ENCODE peak calls at places on chromosomes 16 and 17, in nine cellular contexts. L is astrocyte; A is thoracic aorta; J is heart right ventricle; N is Jurkat, Clone E6-1; G is fibroblast of pulmonary artery; V is brain microvascular endothelial cell; O is cardiac muscle cell; M is AG04450. Y is an unnamed sample.

GRCh38 chr17:77449373-77449907 is 308.7 kb downstream of the SEC14L1 start:
- DNase-seq in L (no peak), N (no peak), G (no peak), A (no peak), O (no peak), J (no peak), V (no peak), M (no peak), Y (no peak)

GRCh38 chr17:80101160-80101945 is at the start of gene GAA:
- DNase-seq in G (peak; percentile 85), A (no peak), M (no peak), O (peak; percentile 89), N (peak; percentile 69), V (peak; percentile 27), J (peak; percentile 91), L (peak; percentile 47), Y (no peak)

GRCh38 chr17:74126179-74126900 is 77.1 kb upstream of the RPL38 start:
- DNase-seq in M (no peak), G (no peak), V (no peak), J (no peak), A (no peak), L (no peak), N (no peak), O (no peak), Y (no peak)

GRCh38 chr16:27204232-27204915 is 1.0 kb downstream of the KDM8 start:
- DNase-seq in L (no peak), O (no peak), A (no peak), G (no peak), J (no peak), N (no peak), M (no peak), V (no peak), Y (peak; percentile 10)

GRCh38 chr16:80210787-80211186 is 330.0 kb upstream of the DYNLRB2 start:
- DNase-seq in A (no peak), M (no peak), N (no peak), V (no peak), O (no peak), J (peak; percentile 44), L (no peak), G (no peak), Y (no peak)

GRCh38 chr16:82199209-82199608 is 29.2 kb upstream of the MPHOSPH6 start:
- DNase-seq in G (peak; percentile 35), N (no peak), O (peak; percentile 24), A (no peak), V (no peak), L (peak; percentile 1), J (no peak), M (no peak), Y (no peak)

GRCh38 chr17:173064-173911 is 8.2 kb downstream of the DOC2B start:
- DNase-seq in N (no peak), M (no peak), J (no peak), A (no peak), V (no peak), G (no peak), L (no peak), O (no peak), Y (no peak)

GRCh38 chr17:47829870-47830269 is 1.5 kb downstream of the MRPL10 start:
- DNase-seq in M (no peak), A (no peak), O (no peak), G (no peak), L (no peak), N (peak; percentile 17), J (no peak), V (no peak), Y (no peak)

GRCh38 chr17:77424585-77425344 is 284.0 kb downstream of the SEC14L1 start:
- DNase-seq in G (peak; percentile 99), L (peak; percentile 92), J (peak; percentile 95), N (no peak), V (peak; percentile 89), M (peak; percentile 90), A (no peak), O (peak; percentile 99), Y (peak; percentile 96)

GRCh38 chr16:9159839-9160550 is 68.6 kb downstream of the HAPSTR1 start:
- DNase-seq in O (peak; percentile 66), N (peak; percentile 18), M (peak; percentile 39), L (peak; percentile 20), G (peak; percentile 59), J (no peak), V (peak; percentile 61), A (no peak), Y (peak; percentile 13)

GRCh38 chr16:56862776-56863175 is 2.2 kb upstream of the SLC12A3 start:
- DNase-seq in L (no peak), A (no peak), G (no peak), M (no peak), V (no peak), J (no peak), O (no peak), N (peak; percentile 18), Y (no peak)

GRCh38 chr17:3335876-3336275 is 37.7 kb upstream of the OR3A1 start:
- DNase-seq in M (no peak), J (no peak), L (no peak), G (no peak), A (no peak), O (no peak), N (no peak), V (no peak), Y (no peak)

GRCh38 chr17:58381124-58381838 is 29.3 kb upstream of the SUPT4H1 start:
- DNase-seq in M (no peak), N (no peak), G (no peak), V (no peak), A (no peak), J (no peak), O (peak; percentile 54), L (no peak), Y (no peak)

GRCh38 chr17:6231886-6232767 is 161.9 kb downstream of the WSCD1 start:
- DNase-seq in A (no peak), V (no peak), M (no peak), O (peak; percentile 2), N (no peak), J (no peak), G (no peak), L (peak; percentile 55), Y (no peak)

GRCh38 chr17:4442582-4442981 is 8.8 kb downstream of the SPNS3 start:
- DNase-seq in M (no peak), L (no peak), A (no peak), J (no peak), O (no peak), G (no peak), N (no peak), V (no peak), Y (no peak)

GRCh38 chr17:30555942-30556341 is 78.7 kb downstream of the GOSR1 start:
- DNase-seq in A (no peak), L (no peak), N (no peak), M (no peak), O (no peak), G (no peak), V (no peak), J (no peak), Y (no peak)

GRCh38 chr17:2500446-2500845 is 11.2 kb downstream of the METTL16 start:
- DNase-seq in V (no peak), G (no peak), L (peak; percentile 6), A (no peak), O (no peak), M (no peak), N (no peak), J (no peak), Y (no peak)

GRCh38 chr16:19179890-19180490 is 11.9 kb downstream of the SYT17 start:
- DNase-seq in N (peak; percentile 27), L (no peak), O (peak; percentile 52), J (peak; percentile 70), G (peak; percentile 52), A (no peak), M (no peak), V (peak; percentile 37), Y (no peak)

GRCh38 chr17:2796164-2797140 is at the start of gene RAP1GAP2:
- DNase-seq in G (no peak), A (no peak), N (peak; percentile 87), L (no peak), O (no peak), J (peak; percentile 61), M (no peak), V (no peak), Y (no peak)

GRCh38 chr16:25713785-25714570 is 22.2 kb downstream of the HS3ST4 start:
- DNase-seq in L (no peak), M (no peak), J (no peak), O (no peak), V (no peak), N (no peak), A (no peak), G (no peak), Y (no peak)

GRCh38 chr16:76265434-76266045 is 11.7 kb upstream of the CNTNAP4 start:
- DNase-seq in N (peak; percentile 52), M (peak; percentile 8), G (peak; percentile 52), L (no peak), J (no peak), O (peak; percentile 46), V (no peak), A (no peak), Y (no peak)

DNA sequence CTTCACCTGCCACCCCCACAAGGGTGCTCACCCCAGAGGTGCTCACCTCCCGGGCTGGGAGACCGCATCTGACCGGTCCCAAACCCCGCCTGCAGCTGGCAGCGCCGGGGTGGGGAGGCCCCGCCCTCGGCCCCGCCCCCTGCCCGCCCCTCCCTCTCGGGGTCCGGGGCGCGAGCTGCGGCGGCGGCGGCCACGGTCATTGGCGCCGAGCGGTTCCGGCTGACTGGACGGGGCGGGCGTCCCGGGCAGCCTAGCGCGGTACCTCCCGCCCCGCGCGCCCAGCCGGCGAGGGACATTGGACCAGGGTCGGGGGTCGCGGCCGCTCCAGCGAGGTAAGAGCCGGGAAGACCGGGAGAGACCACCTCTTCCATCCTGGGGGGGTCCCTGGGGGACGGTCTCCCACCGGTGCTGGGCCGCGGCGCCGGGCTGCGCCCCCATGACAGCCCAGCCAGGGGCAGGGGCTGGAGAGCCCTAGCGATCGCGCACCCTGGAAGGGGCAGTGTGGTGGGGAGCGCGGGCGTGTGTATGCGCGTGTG is at the start of gene CACNG5:
- DNase-seq in M (no peak), L (no peak), V (no peak), O (no peak), A (no peak), G (no peak), N (no peak), J (no peak), Y (no peak)
- H3K4me3 ChIP-seq in M (no peak within 1 kb of the TSS), L (no peak within 1 kb of the TSS), V (no peak within 1 kb of the TSS), O (peak within 1 kb of the TSS; percentile 12), A (no peak within 1 kb of the TSS), G (no peak within 1 kb of the TSS), N (no peak within 1 kb of the TSS), J (no peak within 1 kb of the TSS), Y (no peak within 1 kb of the TSS)

GRCh38 chr17:49194297-49194607 is 16.1 kb downstream of the GNGT2 start:
- DNase-seq in O (no peak), G (no peak), J (no peak), A (no peak), V (no peak), N (no peak), L (no peak), M (no peak), Y (no peak)
- H3K4me3 ChIP-seq in O (no peak overlapping the region), G (no peak overlapping the region), J (no peak overlapping the region), A (peak overlapping the region; percentile 89), V (no peak overlapping the region), N (no peak overlapping the region), L (no peak overlapping the region), M (no peak overlapping the region), Y (peak overlapping the region; percentile 85)

GRCh38 chr17:28968269-28968913 is 17.1 kb upstream of the PHF12 start:
- DNase-seq in V (no peak), L (peak; percentile 32), M (no peak), A (no peak), G (peak; percentile 35), O (peak; percentile 52), N (no peak), J (no peak), Y (no peak)
- H3K4me3 ChIP-seq in V (no peak overlapping the region), L (no peak overlapping the region), M (no peak overlapping the region), A (no peak overlapping the region), G (no peak overlapping the region), O (no peak overlapping the region), N (no peak overlapping the region), J (no peak overlapping the region), Y (no peak overlapping the region)

GRCh38 chr17:62627904-62628603 is 584 bp downstream of the MRC2 start:
- DNase-seq in O (peak; percentile 85), J (peak; percentile 44), A (no peak), N (peak; percentile 40), L (peak; percentile 65), V (peak; percentile 54), M (peak; percentile 39), G (peak; percentile 79), Y (no peak)
- H3K4me3 ChIP-seq in O (peak overlapping the region; percentile 44), J (peak overlapping the region; percentile 41), A (peak overlapping the region; percentile 97), N (peak overlapping the region; percentile 65), L (peak overlapping the region; percentile 88), V (peak overlapping the region; percentile 87), M (peak overlapping the region; percentile 84), G (peak overlapping the region; percentile 80), Y (peak overlapping the region; percentile 75)

Y was measured in skeletal muscle cell.